ENCODE peak calls at places on chromosomes 1 and 21, in nine cellular contexts. G is MCF 10A, B is Daoy, I is fibroblast of gingiva, A is bronchial epithelial cell, T is lung microvascular endothelial cell, X is amniotic stem cell, C is EH, H is MV-4-11. E is an unnamed sample.
A peak's percentile ranks its signal among the peaks of the same experiment; 100 is the strongest.

GRCh38 chr1:193216920-193217319 is 30.5 kb upstream of the B3GALT2 start:
- DNase-seq in T (peak; percentile 56), X (no peak), H (peak; percentile 17), I (no peak), G (no peak), C (no peak), A (no peak), B (no peak), E (no peak)

GRCh38 chr1:218600968-218601367 is 255.8 kb downstream of the TGFB2 start:
- DNase-seq in I (no peak), C (no peak), X (no peak), A (peak; percentile 82), H (no peak), T (no peak), B (no peak), G (peak; percentile 92), E (no peak)

GRCh38 chr1:6727535-6727934 is 25.9 kb upstream of the DNAJC11 start:
- DNase-seq in X (peak; percentile 13), C (peak; percentile 62), H (peak; percentile 74), G (peak; percentile 71), I (peak; percentile 51), A (peak; percentile 58), T (peak; percentile 72), B (peak; percentile 68), E (no peak)

GRCh38 chr1:94873520-94874351 is 53.2 kb downstream of the CNN3 start:
- DNase-seq in A (peak; percentile 20), G (no peak), T (no peak), X (no peak), C (peak; percentile 65), I (peak; percentile 20), B (no peak), H (no peak), E (no peak)

GRCh38 chr1:52707927-52708655 is 9.9 kb upstream of the COA7 start:
- DNase-seq in X (no peak), I (peak; percentile 24), A (peak; percentile 36), T (no peak), G (peak; percentile 17), H (peak; percentile 64), B (peak; percentile 39), C (peak; percentile 95), E (no peak)

GRCh38 chr1:1891349-1892078 is 627 bp upstream of the GNB1 start:
- DNase-seq in I (peak; percentile 53), H (no peak), B (peak; percentile 79), X (peak; percentile 20), T (peak; percentile 46), G (peak; percentile 41), C (peak; percentile 78), A (no peak), E (peak; percentile 93)

GRCh38 chr1:76593614-76594013 is 273.7 kb upstream of the ST6GALNAC5 start:
- DNase-seq in I (peak; percentile 2), A (no peak), G (no peak), H (no peak), C (no peak), B (no peak), T (no peak), X (no peak), E (no peak)

GRCh38 chr1:52204696-52205095 is 62.8 kb downstream of the ZFYVE9 start:
- DNase-seq in A (no peak), I (no peak), H (no peak), X (no peak), B (no peak), C (no peak), T (no peak), G (no peak), E (no peak)

GRCh38 chr21:38311091-38311490 is 54.3 kb downstream of the KCNJ15 start:
- DNase-seq in H (no peak), T (no peak), I (no peak), C (no peak), B (no peak), A (no peak), X (no peak), G (no peak), E (no peak)

GRCh38 chr1:201637282-201638076 is 98.6 kb downstream of the NAV1 start:
- DNase-seq in T (peak; percentile 55), C (peak; percentile 47), A (no peak), G (no peak), X (no peak), H (no peak), B (no peak), I (peak; percentile 86), E (no peak)

GRCh38 chr1:15958111-15958510 is 17.8 kb downstream of the ZBTB17 start:
- DNase-seq in B (no peak), X (no peak), C (no peak), G (no peak), T (peak; percentile 63), H (no peak), A (no peak), I (no peak), E (no peak)

GRCh38 chr1:117026361-117026760 is 24.8 kb downstream of the CD101 start:
- DNase-seq in H (no peak), I (no peak), X (no peak), G (no peak), T (peak; percentile 57), B (no peak), C (peak; percentile 20), A (no peak), E (no peak)

GRCh38 chr1:2228684-2229031 is 539 bp downstream of the SKI start:
- DNase-seq in I (no peak), X (no peak), C (no peak), H (no peak), B (peak; percentile 59), T (no peak), G (no peak), A (no peak), E (peak; percentile 88)

GRCh38 chr1:196464545-196464944 is 143.7 kb downstream of the KCNT2 start:
- DNase-seq in A (no peak), C (peak; percentile 78), I (peak; percentile 84), X (no peak), B (peak; percentile 17), H (no peak), T (no peak), G (peak; percentile 24), E (no peak)

GRCh38 chr1:168729405-168729802 is 398 bp upstream of the DPT start:
- DNase-seq in B (no peak), A (no peak), G (no peak), I (no peak), X (no peak), T (no peak), C (no peak), H (no peak), E (no peak)

GRCh38 chr1:47434051-47434842 is 3.6 kb upstream of the FOXD2 start:
- DNase-seq in X (no peak), T (peak; percentile 46), H (peak; percentile 31), A (peak; percentile 22), I (peak; percentile 73), B (no peak), G (no peak), C (peak; percentile 57), E (no peak)

GRCh38 chr1:220385158-220385557 is 112.9 kb upstream of the RAB3GAP2 start:
- DNase-seq in I (no peak), B (no peak), C (no peak), A (no peak), H (no peak), T (no peak), X (no peak), G (no peak), E (no peak)

GRCh38 chr1:241808265-241808664 is 39.7 kb upstream of the EXO1 start:
- DNase-seq in I (peak; percentile 95), C (no peak), G (no peak), A (no peak), B (no peak), T (peak; percentile 18), H (peak; percentile 79), X (no peak), E (no peak)

GRCh38 chr1:38014171-38014570 is 1.6 kb downstream of the UTP11 start:
- DNase-seq in T (no peak), C (no peak), G (no peak), X (no peak), A (no peak), H (no peak), I (no peak), B (no peak), E (peak; percentile 15)

GRCh38 chr1:58841455-58841854 is 57.6 kb upstream of the JUN start:
- DNase-seq in B (peak; percentile 54), G (peak; percentile 28), C (no peak), T (peak; percentile 26), I (no peak), A (no peak), H (no peak), X (no peak), E (no peak)

GRCh38 chr1:64348887-64349648 is 120.9 kb upstream of the CACHD1 start:
- DNase-seq in C (no peak), B (no peak), T (no peak), G (no peak), H (no peak), I (no peak), A (no peak), X (no peak), E (no peak)

GRCh38 chr1:94698759-94699502 is 121.2 kb upstream of the SLC44A3 start:
- DNase-seq in A (peak; percentile 47), T (no peak), H (no peak), B (peak; percentile 57), C (peak; percentile 92), G (no peak), X (no peak), I (peak; percentile 36), E (no peak)

GRCh38 chr1:39955547-39956539 is 898 bp downstream of the MFSD2A start:
- DNase-seq in T (peak; percentile 42), C (peak; percentile 59), B (peak; percentile 63), G (peak; percentile 72), I (peak; percentile 20), H (peak; percentile 28), X (peak; percentile 11), A (peak; percentile 78), E (no peak)

GRCh38 chr21:45363921-45364463 is 41.0 kb upstream of the COL18A1 start:
- DNase-seq in G (peak; percentile 96), H (peak; percentile 81), I (peak; percentile 97), A (peak; percentile 88), B (peak; percentile 97), X (peak; percentile 95), C (peak; percentile 100), T (peak; percentile 100), E (peak; percentile 86)

GRCh38 chr1:201217146-201217545 is 26.5 kb downstream of the IGFN1 start:
- DNase-seq in X (no peak), B (no peak), H (no peak), I (no peak), G (no peak), A (no peak), T (no peak), C (no peak), E (no peak)

GRCh38 chr21:31372176-31372765 is 28.2 kb upstream of the TIAM1 start:
- DNase-seq in C (no peak), X (no peak), H (no peak), G (no peak), A (peak; percentile 54), I (no peak), B (peak; percentile 60), T (no peak), E (no peak)

GRCh38 chr1:214552174-214552608 is 789 bp upstream of the PTPN14 start:
- DNase-seq in B (peak; percentile 85), H (no peak), C (peak; percentile 87), I (peak; percentile 72), X (peak; percentile 47), G (peak; percentile 91), A (peak; percentile 90), T (peak; percentile 75), E (no peak)

GRCh38 chr21:42474043-42474831 is 21.8 kb downstream of the RSPH1 start:
- DNase-seq in B (peak; percentile 88), I (no peak), A (peak; percentile 89), X (no peak), T (peak; percentile 42), G (peak; percentile 80), C (peak; percentile 19), H (no peak), E (no peak)

GRCh38 chr1:226091461-226091860 is 28.9 kb downstream of the H3-3A start:
- DNase-seq in H (no peak), B (no peak), A (no peak), I (no peak), X (no peak), T (no peak), C (peak; percentile 27), G (no peak), E (no peak)

GRCh38 chr1:220680085-220680687 is 10.0 kb upstream of the C1orf115 start:
- DNase-seq in T (peak; percentile 61), X (no peak), H (peak; percentile 17), C (peak; percentile 48), I (peak; percentile 19), B (peak; percentile 34), A (peak; percentile 55), G (peak; percentile 75), E (no peak)

GRCh38 chr1:87432685-87433084 is 104.0 kb downstream of the LMO4 start:
- DNase-seq in A (no peak), C (no peak), I (no peak), X (no peak), H (no peak), G (no peak), B (no peak), T (no peak), E (no peak)

E was measured in chondrocyte.